ENCODE peak calls at places on chromosomes 2 and 18, in five cellular contexts. P, O, N, T and F are unnamed samples.

GRCh38 chr2:148640767-148641166 is 3.8 kb upstream of the EPC2 start:
- DNase-seq in P (no peak), O (peak), N (no peak), T (no peak), F (no peak)

GRCh38 chr2:110120171-110121051 is 4.8 kb upstream of the MALL start:
- DNase-seq in P (no peak), O (no peak), N (no peak), T (no peak), F (no peak)

GRCh38 chr18:9067823-9068222 is 34.7 kb upstream of the NDUFV2 start:
- DNase-seq in P (no peak), O (no peak), N (no peak), T (no peak), F (no peak)

GRCh38 chr2:189037518-189037917 is 63.3 kb downstream of the COL3A1 start:
- DNase-seq in P (no peak), O (no peak), N (no peak), T (no peak), F (no peak)

GRCh38 chr18:23260932-23261590 is 125.8 kb downstream of the CABLES1 start:
- DNase-seq in P (no peak), O (no peak), N (no peak), T (no peak), F (no peak)

GRCh38 chr2:241317391-241317790 is 1.7 kb downstream of the SEPTIN2 start:
- DNase-seq in P (no peak), O (no peak), N (no peak), T (no peak), F (no peak)

GRCh38 chr2:150465703-150466569 is 21.5 kb downstream of the RND3 start:
- DNase-seq in P (no peak), O (no peak), N (no peak), T (no peak), F (no peak)

GRCh38 chr18:10321576-10321975 is 132.9 kb upstream of the APCDD1 start:
- DNase-seq in P (no peak), O (no peak), N (no peak), T (no peak), F (no peak)

GRCh38 chr2:219983836-219984235 is 356.4 kb downstream of the SLC4A3 start:
- DNase-seq in P (no peak), O (no peak), N (no peak), T (no peak), F (no peak)

GRCh38 chr2:36618381-36618780 is 20.4 kb upstream of the FEZ2 start:
- DNase-seq in P (no peak), O (peak), N (no peak), T (no peak), F (peak)

GRCh38 chr2:72933646-72934151 is 16.4 kb downstream of the EMX1 start:
- DNase-seq in P (no peak), O (no peak), N (peak), T (no peak), F (no peak)

GRCh38 chr2:9618410-9618809 is 12.4 kb downstream of the YWHAQ start:
- DNase-seq in P (no peak), O (no peak), N (no peak), T (no peak), F (no peak)

GRCh38 chr2:128537646-128538045 is 219.0 kb upstream of the HS6ST1 start:
- DNase-seq in P (no peak), O (no peak), N (no peak), T (no peak), F (no peak)

GRCh38 chr2:160453111-160453820 is 40.3 kb downstream of the RBMS1 start:
- DNase-seq in P (no peak), O (no peak), N (no peak), T (no peak), F (no peak)

GRCh38 chr2:202104286-202104870 is 31.3 kb downstream of the KIAA2012 start:
- DNase-seq in P (no peak), O (peak), N (peak), T (no peak), F (no peak)

GRCh38 chr18:57649536-57650495 is 28.2 kb upstream of the NARS1 start:
- DNase-seq in P (no peak), O (no peak), N (no peak), T (no peak), F (peak)

GRCh38 chr18:8667846-8668245 is 37.5 kb upstream of the MTCL1 start:
- DNase-seq in P (no peak), O (no peak), N (no peak), T (no peak), F (no peak)

GRCh38 chr18:35577045-35577848 is 4.3 kb upstream of the GALNT1 start:
- DNase-seq in P (no peak), O (no peak), N (no peak), T (no peak), F (no peak)

GRCh38 chr2:142058149-142058548 is 72.7 kb downstream of the LRP1B start:
- DNase-seq in P (no peak), O (no peak), N (no peak), T (no peak), F (no peak)

GRCh38 chr2:144836635-144837350 is 316.9 kb upstream of the ZEB2 start:
- DNase-seq in P (no peak), O (no peak), N (no peak), T (no peak), F (no peak)

GRCh38 chr2:215652432-215652831 is 216.6 kb upstream of the FN1 start:
- DNase-seq in P (no peak), O (no peak), N (no peak), T (no peak), F (no peak)

GRCh38 chr2:105787376-105788318 is 42.9 kb downstream of the NCK2 start:
- DNase-seq in P (no peak), O (no peak), N (no peak), T (peak), F (no peak)

GRCh38 chr2:129904532-129905446 is 74.7 kb upstream of the RAB6C start:
- DNase-seq in P (no peak), O (no peak), N (no peak), T (no peak), F (no peak)

DNA sequence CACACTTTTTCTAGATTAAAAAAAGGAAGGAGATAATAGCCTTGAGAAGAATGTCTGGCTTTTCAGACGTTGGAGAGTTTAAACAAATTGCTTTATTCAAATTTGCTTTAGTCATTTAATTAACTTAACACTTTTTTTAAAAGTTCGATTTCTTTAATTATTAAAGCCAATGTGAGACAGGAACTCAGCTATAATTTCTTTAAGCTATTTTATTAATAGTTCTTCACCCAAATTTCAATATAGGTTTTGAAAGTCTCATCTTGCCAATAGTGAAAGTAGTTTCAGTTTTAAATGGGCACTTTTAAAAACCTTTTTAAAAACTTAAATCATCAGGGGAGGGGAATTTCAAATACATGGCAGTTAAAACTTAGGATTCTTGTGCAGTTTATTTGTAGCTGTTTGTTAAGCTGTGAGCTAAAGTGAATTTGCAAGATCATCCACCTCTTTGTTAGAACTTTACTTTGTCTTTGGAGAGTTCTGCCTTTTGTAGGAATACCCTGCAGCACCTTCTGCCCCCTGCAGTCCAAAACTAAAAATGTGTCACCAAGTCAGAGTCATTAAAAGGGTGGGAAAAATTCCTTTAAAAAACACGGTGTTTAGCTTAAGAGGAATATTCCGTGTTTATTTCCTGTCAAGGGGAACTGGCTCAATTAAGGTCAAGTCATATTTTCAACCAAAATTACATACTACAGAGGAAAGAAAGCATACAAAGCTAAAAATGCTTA is 4.6 kb downstream of the TGIF1 start:
- DNase-seq in P (no peak), O (peak), N (no peak), T (peak), F (no peak)
- H3K27ac ChIP-seq in P (peak), O (peak), N (peak), T (peak), F (peak)

GRCh38 chr2:95390881-95391321 is 11.6 kb upstream of the FAHD2A start:
- DNase-seq in P (no peak), O (no peak), N (no peak), T (no peak), F (no peak)
- H3K27ac ChIP-seq in P (no peak), O (no peak), N (no peak), T (peak), F (no peak)

GRCh38 chr2:200079356-200079755 is 124.0 kb downstream of the MAIP1 start:
- DNase-seq in P (no peak), O (no peak), N (no peak), T (no peak), F (no peak)

GRCh38 chr2:200077210-200077650 is 121.8 kb downstream of the MAIP1 start:
- DNase-seq in P (no peak), O (no peak), N (no peak), T (no peak), F (peak)

GRCh38 chr2:200081221-200081620 is 125.8 kb downstream of the MAIP1 start:
- DNase-seq in P (no peak), O (peak), N (no peak), T (no peak), F (no peak)

GRCh38 chr2:200077838-200078237 is 122.5 kb downstream of the MAIP1 start:
- DNase-seq in P (no peak), O (no peak), N (no peak), T (no peak), F (no peak)
- H3K27ac ChIP-seq in P (no peak), O (no peak), N (peak), T (no peak), F (peak)

GRCh38 chr2:25268136-25268535 is 73.6 kb downstream of the DNMT3A start:
- DNase-seq in P (no peak), O (no peak), N (no peak), T (no peak), F (no peak)

GRCh38 chr2:25265802-25266201 is 75.9 kb downstream of the DNMT3A start:
- DNase-seq in P (no peak), O (no peak), N (no peak), T (no peak), F (no peak)

GRCh38 chr2:25265022-25265421 is 76.7 kb downstream of the DNMT3A start:
- DNase-seq in P (no peak), O (no peak), N (no peak), T (no peak), F (no peak)

GRCh38 chr2:25269234-25269633 is 72.5 kb downstream of the DNMT3A start:
- DNase-seq in P (no peak), O (no peak), N (no peak), T (no peak), F (no peak)

DNA sequence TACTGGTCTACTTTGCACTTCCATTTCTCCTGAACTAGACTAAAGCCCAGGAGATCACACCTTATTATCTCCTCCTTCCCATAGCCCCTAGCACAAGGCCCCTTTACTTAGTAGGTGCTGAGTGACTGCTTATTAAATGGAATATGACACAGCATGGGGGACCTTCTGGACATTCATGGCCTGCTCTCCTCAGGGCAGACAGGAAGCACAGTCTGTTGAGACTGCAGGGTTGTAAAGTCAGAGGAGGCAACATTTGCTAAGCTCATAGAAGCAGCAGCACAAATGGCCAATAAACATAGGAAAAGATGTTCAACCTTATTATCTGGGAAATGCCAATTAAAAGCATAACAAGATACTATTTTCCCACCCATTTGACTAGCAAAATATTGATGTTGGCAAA is 75.3 kb downstream of the DNMT3A start:
- DNase-seq in P (no peak), O (no peak), N (no peak), T (no peak), F (no peak)
- H3K27ac ChIP-seq in P (no peak), O (no peak), N (no peak), T (no peak), F (no peak)